ENCODE peak calls at places on chromosome 10, in six cellular contexts. E is IMR-90, A is nephron progenitor cell, B is GM12865, F is iris pigment epithelial cell, T is kidney tubule cell. Y is an unnamed sample.

GRCh38 chr10:11480687-11481086 is 130.8 kb downstream of the USP6NL start:
- DNase-seq in A (no peak), E (no peak), B (no peak), F (no peak), T (no peak), Y (no peak)

GRCh38 chr10:3672220-3672619 is 112.8 kb downstream of the KLF6 start:
- DNase-seq in A (no peak), E (peak; percentile 28), T (no peak), F (no peak), B (no peak), Y (no peak)

GRCh38 chr10:113921571-113922370 is 67.3 kb downstream of the NHLRC2 start:
- DNase-seq in E (no peak), B (no peak), F (no peak), A (no peak), T (no peak), Y (no peak)

GRCh38 chr10:53135213-53135896 is 362.8 kb upstream of the MBL2 start:
- DNase-seq in A (no peak), B (no peak), F (no peak), E (no peak), T (peak; percentile 79), Y (no peak)

GRCh38 chr10:79608505-79609375 is 2.0 kb upstream of the SFTPA1 start:
- DNase-seq in F (peak; percentile 4), B (peak; percentile 52), A (peak; percentile 36), E (peak; percentile 14), T (peak; percentile 14), Y (peak; percentile 66)

GRCh38 chr10:18233775-18234174 is 93.6 kb downstream of the CACNB2 start:
- DNase-seq in A (peak; percentile 10), F (no peak), B (peak; percentile 1), E (no peak), T (peak; percentile 76), Y (no peak)

GRCh38 chr10:104472505-104472904 is 118.9 kb downstream of the CFAP58 start:
- DNase-seq in B (no peak), T (peak; percentile 65), A (no peak), E (peak; percentile 7), F (peak; percentile 17), Y (no peak)

GRCh38 chr10:63670291-63670898 is 149.2 kb downstream of the REEP3 start:
- DNase-seq in A (no peak), F (peak; percentile 36), T (no peak), E (no peak), B (peak; percentile 46), Y (no peak)

GRCh38 chr10:121096617-121097431 is 245.7 kb downstream of the WDR11 start:
- DNase-seq in F (peak; percentile 38), A (no peak), E (no peak), T (peak; percentile 69), B (no peak), Y (peak; percentile 71)

GRCh38 chr10:28429573-28430216 is 103.2 kb upstream of the WAC start:
- DNase-seq in F (peak; percentile 8), T (no peak), E (peak; percentile 3), B (peak; percentile 4), A (no peak), Y (no peak)